ENCODE peak calls at places on chromosomes 3 and 15, in nine cellular contexts. Q is adipocyte, K is heart left ventricle, J is breast epithelium, C is GM23248, G is psoas muscle, Y is NT2/D1, U is upper lobe of right lung, Z is right cardiac atrium. O is an unnamed sample.

GRCh38 chr15:78640840-78641733 is at the start of gene CHRNB4:
- DNase-seq in Q (peak; percentile 18), K (no peak), J (no peak), C (peak; percentile 10), G (no peak), Y (peak; percentile 87), U (no peak), Z (no peak), O (no peak)

GRCh38 chr15:85730001-85730820 is 64.5 kb downstream of the KLHL25 start:
- DNase-seq in Q (peak; percentile 86), K (peak; percentile 34), J (no peak), C (peak; percentile 72), G (no peak), Y (peak; percentile 51), U (no peak), Z (no peak), O (no peak)

GRCh38 chr3:69866988-69867720 is 127.9 kb downstream of the MITF start:
- DNase-seq in Q (peak; percentile 39), K (no peak), J (no peak), C (peak; percentile 44), G (no peak), Y (no peak), U (no peak), Z (no peak), O (no peak)

GRCh38 chr3:106850429-106850828 is 526.8 kb upstream of the CCDC54 start:
- DNase-seq in Q (peak; percentile 70), K (no peak), J (no peak), C (peak; percentile 51), G (no peak), Y (no peak), U (no peak), Z (no peak), O (no peak)

GRCh38 chr3:183800221-183800863 is 25.0 kb downstream of the MAP6D1 start:
- DNase-seq in Q (no peak), K (no peak), J (no peak), C (no peak), G (no peak), Y (no peak), U (no peak), Z (no peak), O (no peak)

GRCh38 chr3:183378951-183379350 is 49.5 kb downstream of the MCF2L2 start:
- DNase-seq in Q (no peak), K (no peak), J (no peak), C (no peak), G (no peak), Y (no peak), U (no peak), Z (no peak), O (no peak)

GRCh38 chr3:75272708-75273107 is 391.4 kb upstream of the FRG2C start:
- DNase-seq in Q (peak; percentile 85), K (no peak), J (no peak), C (peak; percentile 80), G (no peak), Y (no peak), U (no peak), Z (no peak), O (no peak)

GRCh38 chr3:70247955-70248354 is 64.5 kb downstream of the MDFIC2 start:
- DNase-seq in Q (no peak), K (no peak), J (no peak), C (no peak), G (no peak), Y (no peak), U (no peak), Z (no peak), O (no peak)

GRCh38 chr3:61060421-61060861 is 190.8 kb downstream of the FHIT start:
- DNase-seq in Q (no peak), K (no peak), J (no peak), C (no peak), G (no peak), Y (no peak), U (no peak), Z (no peak), O (no peak)

GRCh38 chr3:9906480-9906879 is 3.8 kb downstream of the IL17RE start:
- DNase-seq in Q (no peak), K (no peak), J (no peak), C (no peak), G (no peak), Y (no peak), U (no peak), Z (no peak), O (no peak)

DNA sequence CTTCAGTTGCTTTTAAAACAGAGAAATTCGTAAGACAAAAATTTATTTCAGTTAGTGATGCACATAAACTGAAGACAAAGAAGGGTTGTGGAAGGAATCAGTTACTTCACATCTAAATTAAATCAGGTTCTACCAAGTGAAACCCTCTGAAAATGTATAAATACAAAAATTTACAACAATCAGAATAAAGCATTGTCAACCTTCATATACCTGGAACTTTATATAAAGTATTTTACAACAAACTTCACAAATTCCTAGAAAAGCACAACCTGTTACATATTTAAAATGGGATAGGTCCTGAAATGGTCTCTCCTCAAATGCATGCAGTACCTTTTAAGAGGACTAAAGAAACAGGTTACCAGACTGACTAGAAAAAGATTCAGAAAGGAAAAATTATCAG is 26.9 kb downstream of the ATOSA start:
- DNase-seq in Q (no peak), K (no peak), J (no peak), C (no peak), G (no peak), Y (no peak), U (no peak), Z (no peak), O (no peak)
- H3K4me1 ChIP-seq in Q (peaks cover 98% of the 10 kb centered on the region), K (peaks cover 31% of the 10 kb centered on the region), J (peaks cover 4% of the 10 kb centered on the region), C (peaks cover 45% of the 10 kb centered on the region), G (peaks cover 82% of the 10 kb centered on the region), Y (peaks cover 2% of the 10 kb centered on the region), U (peaks cover 29% of the 10 kb centered on the region), Z (peaks cover 5% of the 10 kb centered on the region), O (peaks cover 20% of the 10 kb centered on the region)

GRCh38 chr15:74791007-74791406 is 9.1 kb downstream of the CSK start:
- DNase-seq in Q (no peak), K (no peak), J (no peak), C (no peak), G (no peak), Y (no peak), U (no peak), Z (no peak), O (no peak)
- H3K4me3 ChIP-seq in Q (no peak overlapping the region), K (no peak overlapping the region), J (no peak overlapping the region), C (no peak overlapping the region), G (no peak overlapping the region), Y (no peak overlapping the region), U (no peak overlapping the region), Z (no peak overlapping the region), O (no peak overlapping the region)

DNA sequence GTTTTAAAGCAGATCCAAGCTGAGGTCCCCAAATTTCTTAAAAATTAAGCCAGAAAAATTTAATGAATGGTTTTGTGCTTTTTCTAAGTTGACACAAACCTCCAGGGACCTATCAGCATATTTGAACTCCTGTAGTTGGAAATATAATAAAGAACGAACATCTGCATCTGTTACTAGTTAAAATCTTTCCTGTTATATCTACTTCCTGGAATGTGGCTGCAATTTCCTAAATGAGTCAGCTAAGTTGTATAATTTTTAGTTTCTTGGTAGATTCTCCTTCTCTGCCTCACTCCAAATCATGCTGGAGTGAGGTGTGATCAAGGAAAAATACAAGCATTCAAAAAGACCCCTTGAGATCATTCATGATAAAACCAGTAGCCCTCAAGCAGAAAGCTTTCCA is 106.2 kb upstream of the MCTP2 start:
- DNase-seq in Q (peak; percentile 68), K (no peak), J (no peak), C (peak; percentile 65), G (no peak), Y (no peak), U (no peak), Z (no peak), O (no peak)
- H3K27me3 ChIP-seq in Q (no peaks in the 10 kb centered on the region), K (no peaks in the 10 kb centered on the region), J (no peaks in the 10 kb centered on the region), C (no peaks in the 10 kb centered on the region), G (no peaks in the 10 kb centered on the region), Y (no peaks in the 10 kb centered on the region), U (no peaks in the 10 kb centered on the region), Z (no peaks in the 10 kb centered on the region), O (no peaks in the 10 kb centered on the region)

GRCh38 chr3:188390775-188391443 is 237.0 kb downstream of the LPP start:
- DNase-seq in Q (no peak), K (no peak), J (no peak), C (peak; percentile 18), G (no peak), Y (no peak), U (no peak), Z (no peak), O (no peak)

GRCh38 chr3:188391597-188391996 is 237.6 kb downstream of the LPP start:
- DNase-seq in Q (no peak), K (no peak), J (no peak), C (no peak), G (no peak), Y (no peak), U (no peak), Z (no peak), O (no peak)

GRCh38 chr3:188389711-188390346 is 235.9 kb downstream of the LPP start:
- DNase-seq in Q (no peak), K (peak; percentile 34), J (peak; percentile 64), C (peak; percentile 55), G (no peak), Y (no peak), U (no peak), Z (no peak), O (peak; percentile 31)

GRCh38 chr3:188387921-188388320 is 234.0 kb downstream of the LPP start:
- DNase-seq in Q (peak; percentile 26), K (no peak), J (no peak), C (peak; percentile 15), G (no peak), Y (no peak), U (no peak), Z (no peak), O (no peak)

GRCh38 chr3:188390347-188390718 is 236.4 kb downstream of the LPP start:
- DNase-seq in Q (no peak), K (no peak), J (no peak), C (no peak), G (peak; percentile 55), Y (no peak), U (no peak), Z (peak; percentile 71), O (no peak)
- H3K4me1 ChIP-seq in Q (peaks cover 38% of the 10 kb centered on the region), K (peaks cover 18% of the 10 kb centered on the region), J (no peaks in the 10 kb centered on the region), C (peaks cover 14% of the 10 kb centered on the region), G (peaks cover 22% of the 10 kb centered on the region), Y (peaks cover 3% of the 10 kb centered on the region), U (peaks cover 26% of the 10 kb centered on the region), Z (peaks cover 9% of the 10 kb centered on the region), O (peaks cover 54% of the 10 kb centered on the region)

GRCh38 chr15:62612183-62612733 is 430.3 kb upstream of the TPM1 start:
- DNase-seq in Q (no peak), K (no peak), J (no peak), C (no peak), G (no peak), Y (no peak), U (no peak), Z (no peak), O (no peak)

GRCh38 chr15:62608369-62608768 is 434.2 kb upstream of the TPM1 start:
- DNase-seq in Q (no peak), K (no peak), J (no peak), C (no peak), G (no peak), Y (no peak), U (no peak), Z (no peak), O (no peak)

GRCh38 chr15:62612771-62613170 is 429.8 kb upstream of the TPM1 start:
- DNase-seq in Q (no peak), K (no peak), J (no peak), C (no peak), G (no peak), Y (no peak), U (no peak), Z (no peak), O (no peak)

GRCh38 chr15:62611002-62611401 is 431.5 kb upstream of the TPM1 start:
- DNase-seq in Q (no peak), K (no peak), J (no peak), C (no peak), G (no peak), Y (no peak), U (no peak), Z (no peak), O (no peak)

GRCh38 chr15:62610499-62610898 is 432.0 kb upstream of the TPM1 start:
- DNase-seq in Q (no peak), K (no peak), J (no peak), C (no peak), G (no peak), Y (no peak), U (no peak), Z (no peak), O (no peak)
- H3K4me3 ChIP-seq in Q (no peak overlapping the region), K (no peak overlapping the region), J (no peak overlapping the region), C (no peak overlapping the region), G (peak overlapping the region; percentile 4), Y (no peak overlapping the region), U (no peak overlapping the region), Z (no peak overlapping the region), O (no peak overlapping the region)

O was measured in ascending aorta.